ENCODE peak calls at places on chromosomes 5 and 9, in six cellular contexts. One of them, this sample, is unnamed.

GRCh38 chr5:117943521-117943920 is 1044.8 kb downstream of the DTWD2 start:
- DNase-seq in SK-N-SH: no peak
- DNase-seq in HCT116: no peak
- DNase-seq in GM12878: no peak
- DNase-seq in HepG2: no peak
- DNase-seq in K562: no peak
- DNase-seq in this sample: no peak

GRCh38 chr9:32869404-32869803 is 86.1 kb downstream of the TMEM215 start:
- DNase-seq in GM12878: no peak
- DNase-seq in HCT116: no peak
- DNase-seq in HepG2: no peak
- DNase-seq in K562: no peak
- DNase-seq in SK-N-SH: no peak
- DNase-seq in this sample: no peak

GRCh38 chr5:91898865-91899264 is 515.7 kb upstream of the ARRDC3 start:
- DNase-seq in SK-N-SH: no peak
- DNase-seq in HCT116: no peak
- DNase-seq in HepG2: no peak
- DNase-seq in K562: no peak
- DNase-seq in GM12878: no peak
- DNase-seq in this sample: no peak

GRCh38 chr5:140298183-140298601 is 4.7 kb downstream of the PFDN1 start:
- DNase-seq in K562: no peak
- DNase-seq in SK-N-SH: no peak
- DNase-seq in HepG2: peak
- DNase-seq in GM12878: no peak
- DNase-seq in HCT116: no peak
- DNase-seq in this sample: no peak

GRCh38 chr5:153632748-153633290 is 142.3 kb downstream of the GRIA1 start:
- DNase-seq in HCT116: no peak
- DNase-seq in SK-N-SH: no peak
- DNase-seq in HepG2: no peak
- DNase-seq in K562: no peak
- DNase-seq in GM12878: no peak
- DNase-seq in this sample: no peak

GRCh38 chr5:6900247-6900646 is 187.0 kb downstream of the TENT4A start:
- DNase-seq in HCT116: no peak
- DNase-seq in K562: no peak
- DNase-seq in GM12878: no peak
- DNase-seq in SK-N-SH: no peak
- DNase-seq in HepG2: no peak
- DNase-seq in this sample: no peak

GRCh38 chr9:6545017-6545691 is 100.4 kb downstream of the GLDC start:
- DNase-seq in GM12878: no peak
- DNase-seq in SK-N-SH: no peak
- DNase-seq in HepG2: no peak
- DNase-seq in K562: no peak
- DNase-seq in HCT116: no peak
- DNase-seq in this sample: no peak

GRCh38 chr5:16597946-16598694 is 18.7 kb downstream of the RETREG1 start:
- DNase-seq in GM12878: no peak
- DNase-seq in SK-N-SH: no peak
- DNase-seq in HCT116: no peak
- DNase-seq in HepG2: no peak
- DNase-seq in K562: no peak
- DNase-seq in this sample: no peak

GRCh38 chr5:124884108-124884507 is 137.7 kb upstream of the ZNF608 start:
- DNase-seq in SK-N-SH: no peak
- DNase-seq in K562: no peak
- DNase-seq in HepG2: no peak
- DNase-seq in GM12878: no peak
- DNase-seq in HCT116: no peak
- DNase-seq in this sample: no peak

GRCh38 chr9:134969401-134969800 is 51.7 kb upstream of the FCN1 start:
- DNase-seq in K562: no peak
- DNase-seq in HCT116: no peak
- DNase-seq in GM12878: no peak
- DNase-seq in HepG2: no peak
- DNase-seq in SK-N-SH: no peak
- DNase-seq in this sample: no peak

GRCh38 chr5:135372654-135373381 is 26.2 kb downstream of the MACROH2A1 start:
- DNase-seq in HCT116: no peak
- DNase-seq in GM12878: no peak
- DNase-seq in SK-N-SH: no peak
- DNase-seq in HepG2: no peak
- DNase-seq in K562: no peak
- DNase-seq in this sample: no peak

DNA sequence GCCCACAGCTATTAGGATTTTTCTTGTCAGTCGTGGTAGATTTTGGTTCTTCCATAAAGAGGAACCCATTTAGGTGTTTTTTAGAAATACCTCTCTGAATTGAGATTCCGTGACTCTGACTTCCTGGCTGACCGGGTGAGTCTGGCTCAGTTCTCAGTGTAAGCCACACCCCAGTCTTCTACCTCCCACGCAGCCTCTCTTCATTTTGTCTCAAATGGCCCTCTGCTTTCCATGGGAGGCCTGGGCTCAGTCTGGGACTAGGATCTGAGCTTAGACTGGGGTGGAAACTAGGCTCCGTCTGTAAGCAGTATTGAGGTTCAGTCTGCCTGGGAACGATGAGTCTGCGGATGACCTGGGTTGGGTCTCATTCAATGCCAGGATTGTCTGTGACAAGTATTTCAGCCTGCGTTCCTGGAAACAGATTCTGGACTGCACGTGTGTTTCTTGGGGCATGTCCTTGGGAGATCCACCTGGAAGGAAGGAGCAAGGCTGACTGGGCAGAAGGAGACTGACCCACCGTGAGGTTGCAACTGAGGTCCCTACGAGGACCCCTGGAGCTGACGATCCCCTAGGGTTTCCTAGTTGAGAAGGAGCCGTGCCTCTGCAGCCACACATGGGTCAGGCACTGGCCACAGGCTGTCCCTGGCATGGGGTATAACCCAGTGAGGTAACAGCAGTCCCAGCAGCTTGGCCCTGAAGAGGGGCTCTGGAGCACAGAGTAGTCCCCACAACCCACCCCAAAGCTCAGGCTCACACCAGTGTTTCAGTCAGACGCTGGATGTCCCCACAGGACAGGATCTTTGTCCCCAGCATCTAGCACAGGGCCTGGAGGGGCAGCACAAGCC is 12.3 kb upstream of the CRB2 start:
- DNase-seq in HepG2: no peak
- DNase-seq in GM12878: no peak
- DNase-seq in SK-N-SH: no peak
- DNase-seq in K562: peak
- DNase-seq in HCT116: no peak
- DNase-seq in this sample: no peak
- TF ChIP-seq REST in HepG2: no peak
- TF ChIP-seq REST in GM12878: no peak
- TF ChIP-seq REST in SK-N-SH: no peak
- TF ChIP-seq REST in K562: no peak
- TF ChIP-seq REST in HCT116: no peak
- TF ChIP-seq REST in this sample: no peak

GRCh38 chr5:160262665-160263064 is 33.4 kb downstream of the FABP6 start:
- DNase-seq in HCT116: no peak
- DNase-seq in GM12878: no peak
- DNase-seq in HepG2: no peak
- DNase-seq in SK-N-SH: peak
- DNase-seq in K562: peak
- DNase-seq in this sample: no peak
- TF ChIP-seq RAD21 in HCT116: no peak
- TF ChIP-seq RAD21 in GM12878: no peak
- TF ChIP-seq RAD21 in HepG2: no peak
- TF ChIP-seq RAD21 in SK-N-SH: no peak
- TF ChIP-seq RAD21 in K562: no peak
- TF ChIP-seq RAD21 in this sample: no peak

DNA sequence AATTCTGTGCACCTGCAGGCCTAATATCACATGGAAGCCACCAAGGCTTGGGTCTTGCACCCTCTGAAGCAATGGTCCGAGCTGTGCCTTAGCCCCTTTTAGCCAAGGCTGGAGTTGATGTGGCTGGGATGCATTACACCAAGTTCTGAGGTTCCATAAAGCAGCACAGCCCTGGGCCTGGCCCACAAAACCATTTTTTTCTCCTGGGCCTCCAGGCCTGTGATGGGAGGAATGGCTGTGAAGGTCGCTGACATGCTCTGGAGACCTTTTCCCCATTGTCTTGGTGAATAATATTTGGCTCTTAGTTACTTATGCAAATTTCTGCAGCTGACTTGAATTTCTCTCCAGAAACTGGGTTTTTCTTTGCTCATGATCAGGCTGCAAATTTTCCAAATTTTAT is 167.3 kb downstream of the HTR1A start:
- DNase-seq in HCT116: no peak
- DNase-seq in SK-N-SH: no peak
- DNase-seq in HepG2: no peak
- DNase-seq in GM12878: no peak
- DNase-seq in K562: no peak
- DNase-seq in this sample: no peak
- TF ChIP-seq REST in HCT116: no peak
- TF ChIP-seq REST in SK-N-SH: no peak
- TF ChIP-seq REST in HepG2: no peak
- TF ChIP-seq REST in GM12878: no peak
- TF ChIP-seq REST in K562: no peak
- TF ChIP-seq REST in this sample: no peak

GRCh38 chr9:122394265-122395242 is 23.7 kb downstream of the PTGS1 start:
- DNase-seq in SK-N-SH: no peak
- DNase-seq in HepG2: no peak
- DNase-seq in GM12878: no peak
- DNase-seq in K562: no peak
- DNase-seq in HCT116: no peak
- DNase-seq in this sample: no peak
- TF ChIP-seq RAD21 in SK-N-SH: no peak
- TF ChIP-seq RAD21 in HepG2: no peak
- TF ChIP-seq RAD21 in GM12878: no peak
- TF ChIP-seq RAD21 in K562: no peak
- TF ChIP-seq RAD21 in HCT116: no peak
- TF ChIP-seq RAD21 in this sample: no peak

DNA sequence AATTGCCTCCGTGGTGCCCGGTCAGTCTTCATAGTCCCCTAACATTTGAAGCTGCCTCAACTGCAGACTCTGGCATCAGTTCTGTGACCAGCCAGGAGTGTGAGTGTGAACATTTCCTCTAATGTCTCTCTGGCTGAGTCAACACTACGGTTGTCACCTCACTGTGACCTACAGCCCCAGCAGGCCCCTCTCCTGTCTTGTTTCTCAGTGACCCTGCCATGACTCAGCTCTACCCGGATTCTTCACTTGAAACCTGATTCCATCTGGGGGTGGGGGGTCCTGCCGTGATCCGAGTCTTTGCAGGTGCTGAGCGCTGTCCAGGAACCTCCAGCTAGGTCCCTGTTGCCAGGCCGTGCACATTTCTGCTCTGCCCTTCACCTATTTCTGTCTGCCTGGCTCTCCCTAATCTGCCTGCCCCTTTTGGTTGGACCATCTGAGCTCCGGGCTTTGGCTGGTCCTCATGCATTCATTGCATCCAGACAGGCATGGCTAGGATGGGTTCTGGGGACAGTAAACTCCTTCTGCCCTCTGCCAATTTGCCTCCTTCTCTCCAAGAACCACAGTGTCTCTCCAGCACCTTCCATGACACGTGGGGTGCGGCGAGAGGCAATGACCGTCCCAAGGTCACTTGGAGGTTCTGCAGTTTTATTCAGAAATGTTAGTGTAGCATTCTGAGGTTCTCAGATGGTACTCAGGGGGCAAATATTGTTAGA is 24.2 kb downstream of the STC2 start:
- DNase-seq in HepG2: peak
- DNase-seq in K562: peak
- DNase-seq in HCT116: no peak
- DNase-seq in SK-N-SH: no peak
- DNase-seq in GM12878: no peak
- DNase-seq in this sample: no peak
- TF ChIP-seq REST in HepG2: no peak
- TF ChIP-seq REST in K562: no peak
- TF ChIP-seq REST in HCT116: no peak
- TF ChIP-seq REST in SK-N-SH: peak
- TF ChIP-seq REST in GM12878: no peak
- TF ChIP-seq REST in this sample: no peak

DNA sequence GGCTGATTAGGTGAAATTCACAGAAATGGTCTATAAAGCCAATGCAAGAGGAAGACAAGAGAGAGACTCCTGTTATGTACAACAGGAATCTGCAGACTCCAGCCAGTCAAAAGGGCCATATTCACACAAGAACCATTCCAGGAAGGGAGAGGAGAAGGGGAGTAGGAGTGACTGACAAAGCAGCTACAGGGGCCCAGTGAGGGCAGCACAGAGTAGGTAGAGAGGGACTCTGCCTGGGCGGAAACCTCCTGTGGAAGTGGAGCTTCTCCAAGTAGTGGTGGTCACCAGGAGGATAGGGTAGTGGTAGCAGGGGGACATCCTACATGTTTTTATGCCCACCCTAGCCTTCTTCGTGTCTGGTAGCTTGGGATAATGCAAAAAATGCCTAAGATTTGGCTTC is 667.3 kb downstream of the ACTL7B start:
- DNase-seq in HepG2: no peak
- DNase-seq in HCT116: no peak
- DNase-seq in K562: no peak
- DNase-seq in SK-N-SH: no peak
- DNase-seq in GM12878: no peak
- DNase-seq in this sample: no peak
- TF ChIP-seq RAD21 in HepG2: no peak
- TF ChIP-seq RAD21 in HCT116: no peak
- TF ChIP-seq RAD21 in K562: no peak
- TF ChIP-seq RAD21 in SK-N-SH: no peak
- TF ChIP-seq RAD21 in GM12878: no peak
- TF ChIP-seq RAD21 in this sample: no peak

This sample was measured in A549.